ENCODE peak calls at places on chromosome 14, in seven cellular contexts. I is B cell; H is MCF 10A; F is omental fat pad; Q is H9; D is CD4-positive, alpha-beta T cell; Y is heart left ventricle. W is an unnamed sample.

GRCh38 chr14:61177279-61178225 is 103.6 kb downstream of the TMEM30B start:
- DNase-seq in I (no peak), H (peak), F (no peak), Q (peak), D (no peak), Y (no peak), W (no peak)

GRCh38 chr14:90396342-90397339 is at the start of gene CALM1:
- DNase-seq in I (peak), H (peak), F (peak), Q (peak), D (peak), Y (peak), W (peak)

GRCh38 chr14:63134801-63135200 is 69.4 kb upstream of the RHOJ start:
- DNase-seq in I (no peak), H (peak), F (no peak), Q (no peak), D (no peak), Y (no peak), W (no peak)

GRCh38 chr14:84579292-84579691 is 950.7 kb upstream of the FLRT2 start:
- DNase-seq in I (no peak), H (no peak), F (no peak), Q (no peak), D (no peak), Y (no peak), W (no peak)

GRCh38 chr14:75495882-75496281 is 26.4 kb upstream of the BATF start:
- DNase-seq in I (no peak), H (no peak), F (no peak), Q (no peak), D (no peak), Y (no peak), W (no peak)

GRCh38 chr14:55071051-55071450 is 19.6 kb downstream of the MAPK1IP1L start:
- DNase-seq in I (no peak), H (no peak), F (no peak), Q (no peak), D (no peak), Y (no peak), W (no peak)

GRCh38 chr14:80055912-80056801 is 155.1 kb downstream of the DIO2 start:
- DNase-seq in I (no peak), H (peak), F (no peak), Q (peak), D (no peak), Y (peak), W (peak)

GRCh38 chr14:51093371-51094281 is 1.3 kb downstream of the TRIM9 start:
- DNase-seq in I (no peak), H (no peak), F (no peak), Q (peak), D (peak), Y (no peak), W (peak)

GRCh38 chr14:92866181-92866752 is 56.7 kb upstream of the CHGA start:
- DNase-seq in I (no peak), H (no peak), F (no peak), Q (no peak), D (no peak), Y (no peak), W (no peak)

GRCh38 chr14:69048456-69048855 is 69.4 kb upstream of the ACTN1 start:
- DNase-seq in I (no peak), H (peak), F (no peak), Q (no peak), D (peak), Y (no peak), W (no peak)

GRCh38 chr14:74793506-74794155 is 30.5 kb downstream of the YLPM1 start:
- DNase-seq in I (no peak), H (peak), F (no peak), Q (no peak), D (no peak), Y (no peak), W (no peak)

GRCh38 chr14:25406818-25407217 is 356.9 kb upstream of the STXBP6 start:
- DNase-seq in I (no peak), H (no peak), F (no peak), Q (peak), D (no peak), Y (no peak), W (no peak)

GRCh38 chr14:75049136-75049535 is 2.1 kb downstream of the MLH3 start:
- DNase-seq in I (no peak), H (no peak), F (no peak), Q (no peak), D (no peak), Y (no peak), W (no peak)

GRCh38 chr14:99260652-99261551 is 11.1 kb downstream of the BCL11B start:
- DNase-seq in I (no peak), H (no peak), F (no peak), Q (no peak), D (peak), Y (no peak), W (no peak)

GRCh38 chr14:89813485-89814080 is 140.9 kb downstream of the EFCAB11 start:
- DNase-seq in I (no peak), H (no peak), F (no peak), Q (peak), D (no peak), Y (no peak), W (no peak)

GRCh38 chr14:51095854-51096823 is 1.2 kb upstream of the TRIM9 start:
- DNase-seq in I (no peak), H (peak), F (peak), Q (peak), D (no peak), Y (no peak), W (no peak)

GRCh38 chr14:57245941-57246340 is 22.8 kb downstream of the EXOC5 start:
- DNase-seq in I (no peak), H (no peak), F (no peak), Q (no peak), D (no peak), Y (no peak), W (no peak)

GRCh38 chr14:88695873-88696272 is 96.9 kb downstream of the EML5 start:
- DNase-seq in I (no peak), H (no peak), F (no peak), Q (no peak), D (no peak), Y (no peak), W (no peak)

GRCh38 chr14:64733321-64733720 is 29.1 kb downstream of the PLEKHG3 start:
- DNase-seq in I (no peak), H (no peak), F (no peak), Q (no peak), D (no peak), Y (no peak), W (no peak)

GRCh38 chr14:69038449-69039286 is 59.6 kb upstream of the ACTN1 start:
- DNase-seq in I (no peak), H (no peak), F (no peak), Q (no peak), D (no peak), Y (no peak), W (no peak)

GRCh38 chr14:93764211-93764659 is 24.1 kb downstream of the PRIMA1 start:
- DNase-seq in I (no peak), H (peak), F (no peak), Q (no peak), D (no peak), Y (peak), W (no peak)

GRCh38 chr14:71780075-71780474 is 152.2 kb upstream of the RGS6 start:
- DNase-seq in I (no peak), H (no peak), F (no peak), Q (no peak), D (no peak), Y (peak), W (no peak)

GRCh38 chr14:54901380-54902142 is 1.1 kb downstream of the GCH1 start:
- DNase-seq in I (no peak), H (no peak), F (no peak), Q (no peak), D (no peak), Y (no peak), W (no peak)

GRCh38 chr14:61563880-61564622 is 131.3 kb upstream of the HIF1A start:
- DNase-seq in I (no peak), H (peak), F (peak), Q (no peak), D (no peak), Y (no peak), W (no peak)

GRCh38 chr14:69711471-69712216 is 55.3 kb upstream of the SRSF5 start:
- DNase-seq in I (no peak), H (no peak), F (no peak), Q (no peak), D (no peak), Y (peak), W (no peak)

GRCh38 chr14:34023824-34024767 is 73.2 kb upstream of the EGLN3 start:
- DNase-seq in I (no peak), H (no peak), F (no peak), Q (no peak), D (no peak), Y (no peak), W (no peak)

GRCh38 chr14:91038439-91038838 is 22.0 kb downstream of the RPS6KA5 start:
- DNase-seq in I (no peak), H (peak), F (no peak), Q (no peak), D (no peak), Y (no peak), W (no peak)

GRCh38 chr14:74571901-74572828 is 39.9 kb downstream of the LTBP2 start:
- DNase-seq in I (no peak), H (peak), F (no peak), Q (no peak), D (no peak), Y (no peak), W (no peak)

GRCh38 chr14:54724772-54725325 is 157.9 kb downstream of the SAMD4A start:
- DNase-seq in I (no peak), H (no peak), F (no peak), Q (no peak), D (no peak), Y (no peak), W (no peak)

GRCh38 chr14:36988568-36988967 is 183.8 kb downstream of the SLC25A21 start:
- DNase-seq in I (no peak), H (no peak), F (no peak), Q (no peak), D (no peak), Y (no peak), W (no peak)

GRCh38 chr14:55303646-55304277 is 32.5 kb downstream of the FBXO34 start:
- DNase-seq in I (no peak), H (no peak), F (no peak), Q (no peak), D (no peak), Y (no peak), W (no peak)

GRCh38 chr14:72801381-72801812 is 92.5 kb downstream of the DPF3 start:
- DNase-seq in I (no peak), H (peak), F (no peak), Q (no peak), D (no peak), Y (no peak), W (no peak)

GRCh38 chr14:85416771-85417170 is 113.2 kb upstream of the FLRT2 start:
- DNase-seq in I (no peak), H (peak), F (no peak), Q (no peak), D (no peak), Y (no peak), W (no peak)

GRCh38 chr14:93456356-93456755 is 25.6 kb downstream of the UNC79 start:
- DNase-seq in I (no peak), H (peak), F (no peak), Q (no peak), D (no peak), Y (no peak), W (no peak)

GRCh38 chr14:100827140-100827517 is 1.2 kb downstream of the MEG3 start:
- DNase-seq in I (no peak), H (no peak), F (no peak), Q (no peak), D (no peak), Y (no peak), W (no peak)

GRCh38 chr14:69052181-69052601 is 73.1 kb upstream of the ACTN1 start:
- DNase-seq in I (no peak), H (no peak), F (no peak), Q (no peak), D (no peak), Y (no peak), W (no peak)

DNA sequence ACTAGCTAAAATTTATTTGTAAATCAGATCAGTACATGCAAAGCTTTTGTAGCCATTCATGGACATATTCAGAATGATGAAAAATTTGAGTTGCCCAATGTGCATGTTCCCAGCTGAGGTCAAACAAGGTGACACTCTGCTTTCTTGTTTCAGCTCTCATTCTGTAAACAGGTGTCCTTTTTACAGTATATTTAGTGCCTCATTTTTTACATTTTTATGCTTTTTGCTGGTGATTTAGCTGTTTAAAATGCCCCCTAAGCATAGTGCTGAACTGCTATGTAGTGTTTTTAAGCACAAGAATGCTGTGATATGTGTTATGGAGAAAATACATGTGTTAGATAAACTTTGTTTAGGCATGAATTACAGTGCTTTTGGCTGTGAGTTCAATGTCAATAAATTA is 76.4 kb downstream of the MIA2 start:
- DNase-seq in I (no peak), H (no peak), F (no peak), Q (no peak), D (no peak), Y (no peak), W (no peak)
- TF ChIP-seq CTCF in I (no peak), H (no peak), F (no peak), Q (no peak), D (no peak), Y (no peak), W (no peak)

GRCh38 chr14:95433094-95433478 is 83.4 kb downstream of the SYNE3 start:
- DNase-seq in I (no peak), H (no peak), F (no peak), Q (no peak), D (no peak), Y (no peak), W (no peak)
- TF ChIP-seq CTCF in I (no peak), H (no peak), F (no peak), Q (no peak), D (peak), Y (no peak), W (no peak)

GRCh38 chr14:35961697-35962274 is 135.6 kb downstream of the BRMS1L start:
- DNase-seq in I (no peak), H (no peak), F (no peak), Q (no peak), D (no peak), Y (no peak), W (no peak)

GRCh38 chr14:35956376-35957000 is 130.3 kb downstream of the BRMS1L start:
- DNase-seq in I (no peak), H (no peak), F (no peak), Q (no peak), D (no peak), Y (no peak), W (no peak)

GRCh38 chr14:35963209-35963608 is 137.1 kb downstream of the BRMS1L start:
- DNase-seq in I (no peak), H (peak), F (no peak), Q (no peak), D (no peak), Y (no peak), W (no peak)

GRCh38 chr14:35964736-35965135 is 138.6 kb downstream of the BRMS1L start:
- DNase-seq in I (no peak), H (no peak), F (no peak), Q (no peak), D (no peak), Y (no peak), W (no peak)

DNA sequence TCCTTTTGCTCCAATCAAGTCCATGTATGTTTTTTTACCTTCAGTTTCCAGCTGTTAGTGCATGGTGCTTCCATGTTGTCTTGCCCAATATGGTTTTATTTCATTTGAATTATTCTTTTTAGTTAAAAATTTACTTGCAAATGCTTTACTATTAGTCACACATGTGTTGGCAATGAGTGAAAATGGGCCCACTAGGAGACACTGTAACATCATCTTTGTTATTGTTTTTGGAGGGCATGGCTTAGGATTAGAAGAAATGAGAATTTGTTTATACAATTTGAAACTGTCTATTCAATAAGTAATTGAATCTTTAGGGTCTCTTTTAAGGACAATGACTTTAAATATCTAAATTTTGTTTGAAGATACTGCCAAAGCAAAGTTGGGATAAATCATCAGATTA is 133.7 kb downstream of the BRMS1L start:
- DNase-seq in I (no peak), H (peak), F (no peak), Q (no peak), D (no peak), Y (no peak), W (no peak)
- TF ChIP-seq CTCF in I (no peak), H (no peak), F (no peak), Q (no peak), D (no peak), Y (no peak), W (no peak)

GRCh38 chr14:59262717-59263469 is 74.4 kb downstream of the DAAM1 start:
- DNase-seq in I (no peak), H (no peak), F (no peak), Q (no peak), D (no peak), Y (no peak), W (no peak)
- TF ChIP-seq CTCF in I (no peak), H (no peak), F (no peak), Q (peak), D (no peak), Y (peak), W (peak)

GRCh38 chr14:104777808-104778249 is 17.7 kb downstream of the AKT1 start:
- DNase-seq in I (no peak), H (no peak), F (no peak), Q (no peak), D (no peak), Y (no peak), W (no peak)

GRCh38 chr14:104778694-104779331 is 16.7 kb downstream of the AKT1 start:
- DNase-seq in I (no peak), H (no peak), F (no peak), Q (no peak), D (no peak), Y (no peak), W (no peak)

GRCh38 chr14:104776481-104776880 is 19.1 kb downstream of the AKT1 start:
- DNase-seq in I (no peak), H (no peak), F (no peak), Q (no peak), D (no peak), Y (no peak), W (no peak)

GRCh38 chr14:104775073-104775489 is 20.5 kb downstream of the AKT1 start:
- DNase-seq in I (no peak), H (no peak), F (no peak), Q (no peak), D (no peak), Y (no peak), W (no peak)

GRCh38 chr14:104776961-104777807 is 18.4 kb downstream of the AKT1 start:
- DNase-seq in I (no peak), H (no peak), F (no peak), Q (no peak), D (no peak), Y (no peak), W (no peak)
- TF ChIP-seq CTCF in I (no peak), H (no peak), F (no peak), Q (peak), D (no peak), Y (no peak), W (peak)

GRCh38 chr14:22178330-22178981 is 410.6 kb downstream of the DAD1 start:
- DNase-seq in I (no peak), H (no peak), F (no peak), Q (no peak), D (no peak), Y (no peak), W (no peak)

GRCh38 chr14:22177870-22178269 is 411.2 kb downstream of the DAD1 start:
- DNase-seq in I (no peak), H (no peak), F (no peak), Q (no peak), D (no peak), Y (no peak), W (no peak)

GRCh38 chr14:22176930-22177329 is 412.1 kb downstream of the DAD1 start:
- DNase-seq in I (no peak), H (no peak), F (no peak), Q (no peak), D (no peak), Y (no peak), W (no peak)

GRCh38 chr14:22179190-22179589 is 409.8 kb downstream of the DAD1 start:
- DNase-seq in I (no peak), H (no peak), F (no peak), Q (no peak), D (no peak), Y (no peak), W (no peak)

DNA sequence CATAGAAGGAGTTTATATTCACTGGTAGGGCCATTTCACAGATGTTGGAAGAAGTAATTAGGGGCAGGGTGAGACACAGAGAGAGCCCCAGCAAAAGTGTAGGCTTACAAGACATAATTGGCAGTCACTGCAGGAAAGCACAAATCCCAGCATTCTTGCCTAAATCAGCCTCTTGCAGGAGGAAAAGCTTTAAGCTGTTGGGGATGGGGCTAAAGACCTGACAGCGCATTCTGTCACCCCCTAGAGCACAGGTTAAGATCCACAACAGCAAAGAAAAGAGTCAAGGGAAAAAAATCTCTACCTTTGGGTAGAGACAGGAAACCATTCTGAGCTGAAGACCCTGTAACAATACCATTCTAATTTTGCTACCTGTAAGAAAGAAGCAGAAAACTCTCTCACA is 409.0 kb downstream of the DAD1 start:
- DNase-seq in I (no peak), H (no peak), F (no peak), Q (peak), D (no peak), Y (no peak), W (no peak)
- TF ChIP-seq CTCF in I (no peak), H (no peak), F (no peak), Q (peak), D (no peak), Y (no peak), W (no peak)

GRCh38 chr14:30017370-30017993 is 89.8 kb upstream of the PRKD1 start:
- DNase-seq in I (no peak), H (no peak), F (no peak), Q (no peak), D (no peak), Y (no peak), W (no peak)
- TF ChIP-seq CTCF in I (no peak), H (no peak), F (no peak), Q (no peak), D (no peak), Y (no peak), W (no peak)

W was measured in progenitor cell of endocrine pancreas.